ENCODE peak calls at places on chromosome 5, in five cellular contexts. L, M, T, H and I are unnamed samples.
A peak's percentile ranks its signal among the peaks of the same experiment; 100 is the strongest.

GRCh38 chr5:95216136-95216955 is 68.5 kb downstream of the MCTP1 start:
- DNase-seq in L (peak; percentile 6), H (no peak), T (no peak), M (no peak), I (no peak)

GRCh38 chr5:124252094-124252750 is 494.2 kb downstream of the ZNF608 start:
- DNase-seq in M (no peak), H (no peak), L (peak; percentile 44), T (no peak), I (no peak)

GRCh38 chr5:110865400-110866094 is 126.7 kb downstream of the SLC25A46 start:
- DNase-seq in T (no peak), L (peak; percentile 33), M (no peak), H (peak; percentile 6), I (peak; percentile 41)

GRCh38 chr5:149143470-149143869 is 2.2 kb downstream of the ABLIM3 start:
- DNase-seq in L (peak; percentile 86), H (peak; percentile 81), T (no peak), M (no peak), I (peak; percentile 81)

GRCh38 chr5:126778675-126779403 is 1.9 kb downstream of the LMNB1 start:
- DNase-seq in L (peak; percentile 11), M (no peak), T (no peak), H (no peak), I (no peak)

GRCh38 chr5:59158165-59158564 is 575.3 kb downstream of the RAB3C start:
- DNase-seq in T (no peak), H (peak; percentile 26), L (no peak), M (no peak), I (peak; percentile 22)

GRCh38 chr5:90853759-90854515 is 295.3 kb downstream of the ADGRV1 start:
- DNase-seq in M (no peak), H (no peak), L (no peak), T (no peak), I (no peak)

GRCh38 chr5:146516151-146516475 is at the start of gene GPR151:
- DNase-seq in M (no peak), T (no peak), H (no peak), L (peak; percentile 9), I (peak; percentile 9)

GRCh38 chr5:141182248-141182647 is at the start of gene PCDHB16:
- DNase-seq in M (no peak), H (peak; percentile 14), T (no peak), L (peak; percentile 16), I (peak; percentile 32)

GRCh38 chr5:73702951-73703350 is 77.0 kb downstream of the ARHGEF28 start:
- DNase-seq in M (no peak), T (no peak), H (no peak), L (no peak), I (no peak)

GRCh38 chr5:112219000-112219399 is 200.1 kb downstream of the EPB41L4A start:
- DNase-seq in M (no peak), L (no peak), T (no peak), H (no peak), I (no peak)

GRCh38 chr5:114176356-114176755 is 185.5 kb upstream of the KCNN2 start:
- DNase-seq in H (no peak), T (no peak), M (no peak), L (peak; percentile 77), I (peak; percentile 67)

GRCh38 chr5:5573798-5574380 is 151.4 kb downstream of the ICE1 start:
- DNase-seq in T (no peak), M (no peak), L (no peak), H (no peak), I (no peak)

GRCh38 chr5:171573021-171573420 is 153.6 kb downstream of the FGF18 start:
- DNase-seq in T (no peak), H (no peak), M (no peak), L (no peak), I (no peak)